ENCODE peak calls at places on chromosomes 1 and 21, in four cellular contexts. One of them, this sample, is unnamed.
A peak's percentile ranks its signal among the peaks of the same experiment; 100 is the strongest.

GRCh38 chr1:185108324-185108723 is 48.4 kb downstream of the TRMT1L start:
- DNase-seq in iPS-NIHi11: no peak
- DNase-seq in endothelial cell: no peak
- DNase-seq in aorta: no peak
- DNase-seq in this sample: no peak

GRCh38 chr1:202858306-202858705 is 30.6 kb downstream of the RABIF start:
- DNase-seq in iPS-NIHi11: no peak
- DNase-seq in endothelial cell: no peak
- DNase-seq in aorta: peak; percentile 70
- DNase-seq in this sample: no peak

GRCh38 chr21:36647279-36648093 is 51.4 kb upstream of the SIM2 start:
- DNase-seq in iPS-NIHi11: peak; percentile 68
- DNase-seq in endothelial cell: peak; percentile 46
- DNase-seq in aorta: no peak
- DNase-seq in this sample: no peak

GRCh38 chr1:99886841-99887240 is 36.7 kb downstream of the AGL start:
- DNase-seq in iPS-NIHi11: no peak
- DNase-seq in endothelial cell: no peak
- DNase-seq in aorta: no peak
- DNase-seq in this sample: no peak

GRCh38 chr1:228823200-228823599 is 87.9 kb downstream of the RHOU start:
- DNase-seq in iPS-NIHi11: no peak
- DNase-seq in endothelial cell: no peak
- DNase-seq in aorta: no peak
- DNase-seq in this sample: no peak

GRCh38 chr1:216908116-216908515 is 184.9 kb upstream of the ESRRG start:
- DNase-seq in iPS-NIHi11: no peak
- DNase-seq in endothelial cell: no peak
- DNase-seq in aorta: no peak
- DNase-seq in this sample: no peak

GRCh38 chr1:160169553-160170399 is 18.4 kb downstream of the ATP1A4 start:
- DNase-seq in iPS-NIHi11: peak; percentile 83
- DNase-seq in endothelial cell: no peak
- DNase-seq in aorta: no peak
- DNase-seq in this sample: no peak

GRCh38 chr1:221663321-221663720 is 78.6 kb downstream of the DUSP10 start:
- DNase-seq in iPS-NIHi11: no peak
- DNase-seq in endothelial cell: no peak
- DNase-seq in aorta: no peak
- DNase-seq in this sample: no peak

GRCh38 chr1:75085931-75086330 is 48.3 kb upstream of the LHX8 start:
- DNase-seq in iPS-NIHi11: no peak
- DNase-seq in endothelial cell: no peak
- DNase-seq in aorta: no peak
- DNase-seq in this sample: no peak

GRCh38 chr1:179776831-179777230 is 33.7 kb downstream of the FAM163A start:
- DNase-seq in iPS-NIHi11: no peak
- DNase-seq in endothelial cell: no peak
- DNase-seq in aorta: no peak
- DNase-seq in this sample: no peak

GRCh38 chr1:10819198-10819901 is 22.9 kb upstream of the CASZ1 start:
- DNase-seq in iPS-NIHi11: no peak
- DNase-seq in endothelial cell: no peak
- DNase-seq in aorta: no peak
- DNase-seq in this sample: no peak

GRCh38 chr1:193221641-193222040 is 35.2 kb upstream of the B3GALT2 start:
- DNase-seq in iPS-NIHi11: peak; percentile 13
- DNase-seq in endothelial cell: no peak
- DNase-seq in aorta: no peak
- DNase-seq in this sample: no peak

GRCh38 chr1:35255276-35255675 is 13.2 kb upstream of the ZMYM4 start:
- DNase-seq in iPS-NIHi11: no peak
- DNase-seq in endothelial cell: no peak
- DNase-seq in aorta: no peak
- DNase-seq in this sample: no peak

GRCh38 chr1:76770979-76771378 is 96.3 kb upstream of the ST6GALNAC5 start:
- DNase-seq in iPS-NIHi11: no peak
- DNase-seq in endothelial cell: no peak
- DNase-seq in aorta: no peak
- DNase-seq in this sample: no peak

GRCh38 chr1:58789322-58789856 is 5.5 kb upstream of the JUN start:
- DNase-seq in iPS-NIHi11: no peak
- DNase-seq in endothelial cell: no peak
- DNase-seq in aorta: no peak
- DNase-seq in this sample: no peak

GRCh38 chr1:218510153-218510772 is 165.1 kb downstream of the TGFB2 start:
- DNase-seq in iPS-NIHi11: no peak
- DNase-seq in endothelial cell: no peak
- DNase-seq in aorta: no peak
- DNase-seq in this sample: no peak

GRCh38 chr1:204463125-204464060 is 31.2 kb downstream of the PIK3C2B start:
- DNase-seq in iPS-NIHi11: no peak
- DNase-seq in endothelial cell: no peak
- DNase-seq in aorta: peak; percentile 84
- DNase-seq in this sample: no peak

GRCh38 chr1:172089768-172090510 is 248.6 kb downstream of the DNM3 start:
- DNase-seq in iPS-NIHi11: peak; percentile 58
- DNase-seq in endothelial cell: peak; percentile 55
- DNase-seq in aorta: peak; percentile 58
- DNase-seq in this sample: peak; percentile 17

GRCh38 chr21:16075594-16076282 is 346.0 kb downstream of the USP25 start:
- DNase-seq in iPS-NIHi11: no peak
- DNase-seq in endothelial cell: no peak
- DNase-seq in aorta: no peak
- DNase-seq in this sample: no peak

GRCh38 chr1:221227872-221228337 is 348.7 kb downstream of the HLX start:
- DNase-seq in iPS-NIHi11: no peak
- DNase-seq in endothelial cell: no peak
- DNase-seq in aorta: no peak
- DNase-seq in this sample: no peak

GRCh38 chr1:30814292-30814691 is 56.7 kb upstream of the LAPTM5 start:
- DNase-seq in iPS-NIHi11: no peak
- DNase-seq in endothelial cell: no peak
- DNase-seq in aorta: no peak
- DNase-seq in this sample: no peak

GRCh38 chr1:184075040-184076029 is 23.8 kb downstream of the TSEN15 start:
- DNase-seq in iPS-NIHi11: peak; percentile 36
- DNase-seq in endothelial cell: peak; percentile 33
- DNase-seq in aorta: no peak
- DNase-seq in this sample: no peak

GRCh38 chr1:165355221-165355976 is 1.1 kb downstream of the LMX1A start:
- DNase-seq in iPS-NIHi11: no peak
- DNase-seq in endothelial cell: peak; percentile 10
- DNase-seq in aorta: no peak
- DNase-seq in this sample: no peak

GRCh38 chr1:224726783-224727182 is 110.7 kb downstream of the CNIH3 start:
- DNase-seq in iPS-NIHi11: no peak
- DNase-seq in endothelial cell: no peak
- DNase-seq in aorta: peak; percentile 78
- DNase-seq in this sample: no peak

GRCh38 chr1:63918395-63918945 is 144.7 kb downstream of the ROR1 start:
- DNase-seq in iPS-NIHi11: no peak
- DNase-seq in endothelial cell: no peak
- DNase-seq in aorta: no peak
- DNase-seq in this sample: no peak

GRCh38 chr1:109490029-109490933 is 3.6 kb upstream of the CYB561D1 start:
- DNase-seq in iPS-NIHi11: peak; percentile 71
- DNase-seq in endothelial cell: peak; percentile 83
- DNase-seq in aorta: peak; percentile 79
- DNase-seq in this sample: no peak

GRCh38 chr1:151237678-151238466 is 16.7 kb upstream of the PSMD4 start:
- DNase-seq in iPS-NIHi11: no peak
- DNase-seq in endothelial cell: no peak
- DNase-seq in aorta: no peak
- DNase-seq in this sample: no peak

GRCh38 chr1:65813956-65814355 is 21.3 kb downstream of the PDE4B start:
- DNase-seq in iPS-NIHi11: no peak
- DNase-seq in endothelial cell: no peak
- DNase-seq in aorta: no peak
- DNase-seq in this sample: peak; percentile 45

GRCh38 chr1:225817611-225818061 is 7.7 kb downstream of the EPHX1 start:
- DNase-seq in iPS-NIHi11: no peak
- DNase-seq in endothelial cell: no peak
- DNase-seq in aorta: peak; percentile 90
- DNase-seq in this sample: no peak

GRCh38 chr1:116990612-116991151 is 10.9 kb upstream of the CD101 start:
- DNase-seq in iPS-NIHi11: no peak
- DNase-seq in endothelial cell: no peak
- DNase-seq in aorta: peak; percentile 91
- DNase-seq in this sample: no peak

GRCh38 chr1:202199141-202199889 is 5.7 kb downstream of the LGR6 start:
- DNase-seq in iPS-NIHi11: no peak
- DNase-seq in endothelial cell: no peak
- DNase-seq in aorta: no peak
- DNase-seq in this sample: no peak

GRCh38 chr1:59678809-59679228 is 135.9 kb upstream of the HOOK1 start:
- DNase-seq in iPS-NIHi11: no peak
- DNase-seq in endothelial cell: no peak
- DNase-seq in aorta: no peak
- DNase-seq in this sample: no peak

GRCh38 chr1:23116921-23117699 is 51.5 kb downstream of the LUZP1 start:
- DNase-seq in iPS-NIHi11: no peak
- DNase-seq in endothelial cell: no peak
- DNase-seq in aorta: no peak
- DNase-seq in this sample: no peak

GRCh38 chr21:36698160-36699025 is 522 bp upstream of the SIM2 start:
- DNase-seq in iPS-NIHi11: peak; percentile 71
- DNase-seq in endothelial cell: peak; percentile 55
- DNase-seq in aorta: peak; percentile 31
- DNase-seq in this sample: no peak

GRCh38 chr1:4375812-4376211 is 278.6 kb upstream of the AJAP1 start:
- DNase-seq in iPS-NIHi11: no peak
- DNase-seq in endothelial cell: no peak
- DNase-seq in aorta: no peak
- DNase-seq in this sample: no peak